ENCODE peak calls at places on chromosomes 11 and 22, in six cellular contexts. W is brain microvascular endothelial cell, M is NB4, J is astrocyte, F is mucosa of descending colon, C is thoracic aorta. K is an unnamed sample.

GRCh38 chr11:20035701-20036601 is 124.3 kb downstream of the DBX1 start:
- DNase-seq in W (peak), M (peak), J (peak), F (no peak), C (no peak), K (no peak)

GRCh38 chr11:57634311-57634710 is 15.4 kb downstream of the YPEL4 start:
- DNase-seq in W (no peak), M (no peak), J (no peak), F (no peak), C (no peak), K (no peak)

GRCh38 chr11:833849-834311 is 1.1 kb downstream of the CD151 start:
- DNase-seq in W (peak), M (no peak), J (no peak), F (peak), C (no peak), K (no peak)

GRCh38 chr11:118607401-118608267 is at the start of gene PHLDB1:
- DNase-seq in W (peak), M (peak), J (peak), F (peak), C (no peak), K (peak)

GRCh38 chr11:14230407-14230806 is 128.6 kb downstream of the RRAS2 start:
- DNase-seq in W (no peak), M (no peak), J (no peak), F (no peak), C (no peak), K (no peak)

GRCh38 chr22:41661088-41661487 is 27.6 kb downstream of the SNU13 start:
- DNase-seq in W (no peak), M (no peak), J (no peak), F (no peak), C (no peak), K (no peak)

GRCh38 chr22:32558681-32559355 is 84.2 kb downstream of the FBXO7 start:
- DNase-seq in W (peak), M (no peak), J (peak), F (peak), C (peak), K (no peak)

GRCh38 chr11:125245299-125245698 is 80.7 kb downstream of the PKNOX2 start:
- DNase-seq in W (no peak), M (no peak), J (no peak), F (no peak), C (no peak), K (no peak)

GRCh38 chr11:105273660-105274280 is 134.2 kb upstream of the CARD18 start:
- DNase-seq in W (no peak), M (no peak), J (no peak), F (no peak), C (no peak), K (no peak)

GRCh38 chr22:31107206-31108118 is at the start of gene SELENOM:
- DNase-seq in W (peak), M (peak), J (peak), F (peak), C (peak), K (peak)

GRCh38 chr11:128695539-128696221 is 1.8 kb downstream of the FLI1 start:
- DNase-seq in W (no peak), M (peak), J (no peak), F (peak), C (no peak), K (peak)

GRCh38 chr11:10641314-10642206 is 52.0 kb downstream of the IRAG1 start:
- DNase-seq in W (no peak), M (peak), J (no peak), F (no peak), C (no peak), K (peak)

GRCh38 chr11:27865105-27865504 is 164.8 kb upstream of the BDNF start:
- DNase-seq in W (no peak), M (no peak), J (no peak), F (no peak), C (no peak), K (no peak)

GRCh38 chr22:45316796-45317526 is 7.2 kb downstream of the FAM118A start:
- DNase-seq in W (no peak), M (no peak), J (no peak), F (no peak), C (no peak), K (no peak)

GRCh38 chr22:39207141-39208012 is 37.4 kb downstream of the PDGFB start:
- DNase-seq in W (no peak), M (no peak), J (peak), F (peak), C (no peak), K (peak)

GRCh38 chr11:43943357-43943930 is 1.0 kb downstream of the C11orf96 start:
- DNase-seq in W (peak), M (peak), J (no peak), F (no peak), C (no peak), K (no peak)

GRCh38 chr11:12087075-12087775 is 23.2 kb upstream of the MICAL2 start:
- DNase-seq in W (peak), M (peak), J (peak), F (peak), C (no peak), K (no peak)

GRCh38 chr11:108592591-108593213 is 866 bp downstream of the EXPH5 start:
- DNase-seq in W (no peak), M (peak), J (no peak), F (peak), C (peak), K (peak)

GRCh38 chr11:24298126-24298525 is 198.7 kb upstream of the LUZP2 start:
- DNase-seq in W (no peak), M (no peak), J (no peak), F (no peak), C (no peak), K (no peak)

GRCh38 chr11:38411149-38411548 is 1813.1 kb upstream of the RAG2 start:
- DNase-seq in W (no peak), M (peak), J (no peak), F (no peak), C (no peak), K (no peak)

GRCh38 chr22:22666307-22667091 is 22.1 kb downstream of the GGTLC2 start:
- DNase-seq in W (peak), M (peak), J (no peak), F (peak), C (no peak), K (peak)

GRCh38 chr11:74577624-74578396 is 14.6 kb upstream of the POLD3 start:
- DNase-seq in W (no peak), M (no peak), J (no peak), F (no peak), C (no peak), K (no peak)

GRCh38 chr11:64389851-64390250 is 30.9 kb downstream of the RPS6KA4 start:
- DNase-seq in W (no peak), M (no peak), J (no peak), F (no peak), C (no peak), K (no peak)

GRCh38 chr11:74050465-74050864 is 41.6 kb upstream of the UCP3 start:
- DNase-seq in W (no peak), M (no peak), J (no peak), F (no peak), C (no peak), K (no peak)

GRCh38 chr11:69156673-69157155 is 979 bp downstream of the SMIM38 start:
- DNase-seq in W (no peak), M (no peak), J (no peak), F (no peak), C (no peak), K (peak)

GRCh38 chr22:31120230-31120629 is 2.5 kb upstream of the INPP5J start:
- DNase-seq in W (no peak), M (no peak), J (no peak), F (no peak), C (no peak), K (no peak)

GRCh38 chr11:1877211-1878133 is 14.2 kb downstream of the PRR33 start:
- DNase-seq in W (peak), M (no peak), J (no peak), F (no peak), C (no peak), K (no peak)

GRCh38 chr11:133160754-133161153 is 371.5 kb downstream of the OPCML start:
- DNase-seq in W (no peak), M (no peak), J (no peak), F (no peak), C (no peak), K (no peak)

GRCh38 chr11:34213366-34213765 is 107.9 kb downstream of the NAT10 start:
- DNase-seq in W (no peak), M (no peak), J (peak), F (no peak), C (no peak), K (no peak)

GRCh38 chr11:92495107-92495793 is 270.6 kb downstream of the FAT3 start:
- DNase-seq in W (no peak), M (no peak), J (no peak), F (no peak), C (no peak), K (no peak)

GRCh38 chr11:108697872-108698473 is 33.1 kb downstream of the DDX10 start:
- DNase-seq in W (peak), M (peak), J (peak), F (peak), C (no peak), K (peak)

GRCh38 chr11:35683728-35684339 is 21.3 kb downstream of the TRIM44 start:
- DNase-seq in W (no peak), M (peak), J (no peak), F (no peak), C (no peak), K (no peak)

GRCh38 chr11:75632962-75633361 is 35.9 kb downstream of the MAP6 start:
- DNase-seq in W (no peak), M (no peak), J (no peak), F (no peak), C (no peak), K (no peak)
- TF ChIP-seq CTCF in W (no peak), M (no peak), J (no peak), F (no peak), C (no peak), K (no peak)

DNA sequence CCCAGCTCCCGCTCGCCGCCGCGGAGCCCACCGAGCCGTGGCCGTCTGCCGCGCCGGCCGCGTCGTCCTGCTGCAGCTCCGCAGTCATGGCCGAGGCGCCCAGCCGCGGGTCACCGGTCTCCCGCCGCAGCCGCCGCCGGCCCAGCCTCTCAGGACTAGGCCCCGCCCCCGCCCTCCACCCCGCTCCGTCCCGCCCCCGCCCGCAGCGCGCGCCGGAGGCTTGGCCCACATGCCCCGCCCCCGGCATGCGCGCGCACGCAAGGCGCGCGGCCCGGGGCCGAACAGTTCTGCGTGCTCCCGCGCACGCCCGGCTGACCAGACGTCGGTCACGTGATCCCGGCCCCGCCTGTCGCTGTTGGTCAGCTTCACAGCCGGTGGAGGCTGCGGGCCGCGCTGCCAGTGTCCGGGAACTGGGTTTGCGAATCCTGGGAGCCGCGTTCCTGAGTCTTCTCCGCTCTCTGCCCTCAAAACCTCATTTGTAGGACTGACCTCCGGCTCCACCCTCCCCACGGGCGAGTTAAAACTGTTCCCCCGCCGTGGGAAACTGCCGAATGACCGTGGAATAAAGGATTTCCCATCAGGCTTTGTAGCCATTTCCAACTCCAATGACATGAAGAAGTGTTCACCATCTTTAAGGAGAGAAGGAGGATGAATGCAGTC is at the start of gene USP28:
- DNase-seq in W (peak), M (peak), J (peak), F (peak), C (peak), K (peak)
- TF ChIP-seq CTCF in W (no peak), M (no peak), J (no peak), F (no peak), C (no peak), K (no peak)

GRCh38 chr11:47392546-47393162 is 14.3 kb upstream of the SPI1 start:
- DNase-seq in W (no peak), M (peak), J (no peak), F (no peak), C (no peak), K (no peak)

GRCh38 chr11:47394322-47395224 is 13.8 kb upstream of the SLC39A13 start:
- DNase-seq in W (peak), M (peak), J (no peak), F (peak), C (no peak), K (peak)

GRCh38 chr11:47393163-47394049 is 15.0 kb upstream of the SLC39A13 start:
- DNase-seq in W (peak), M (peak), J (peak), F (no peak), C (no peak), K (peak)

GRCh38 chr11:47395225-47396048 is 13.0 kb upstream of the SLC39A13 start:
- DNase-seq in W (no peak), M (peak), J (no peak), F (no peak), C (no peak), K (no peak)

GRCh38 chr11:47394050-47394321 is 14.4 kb upstream of the SLC39A13 start:
- DNase-seq in W (no peak), M (no peak), J (no peak), F (no peak), C (no peak), K (no peak)
- TF ChIP-seq CTCF in W (no peak), M (no peak), J (no peak), F (no peak), C (no peak), K (no peak)

GRCh38 chr22:20444325-20444724 is 6.7 kb upstream of the SCARF2 start:
- DNase-seq in W (no peak), M (no peak), J (no peak), F (no peak), C (no peak), K (no peak)

GRCh38 chr22:20442485-20443284 is 5.1 kb upstream of the SCARF2 start:
- DNase-seq in W (no peak), M (no peak), J (no peak), F (no peak), C (no peak), K (no peak)

GRCh38 chr22:20449819-20450550 is 12.4 kb upstream of the SCARF2 start:
- DNase-seq in W (no peak), M (no peak), J (no peak), F (no peak), C (no peak), K (no peak)

GRCh38 chr22:20448630-20449029 is 11.0 kb upstream of the SCARF2 start:
- DNase-seq in W (no peak), M (no peak), J (no peak), F (no peak), C (no peak), K (no peak)

GRCh38 chr22:20446383-20446970 is 8.9 kb upstream of the SCARF2 start:
- DNase-seq in W (no peak), M (no peak), J (no peak), F (no peak), C (no peak), K (no peak)
- TF ChIP-seq CTCF in W (no peak), M (no peak), J (no peak), F (no peak), C (no peak), K (no peak)

GRCh38 chr11:72752088-72752914 is at the start of gene ARAP1:
- DNase-seq in W (peak), M (peak), J (peak), F (peak), C (peak), K (peak)
- TF ChIP-seq CTCF in W (peak), M (no peak), J (no peak), F (no peak), C (no peak), K (no peak)

GRCh38 chr11:65781152-65781961 is 581 bp upstream of the AP5B1 start:
- DNase-seq in W (no peak), M (no peak), J (no peak), F (peak), C (no peak), K (no peak)
- TF ChIP-seq CTCF in W (no peak), M (peak), J (no peak), F (no peak), C (no peak), K (peak)

K was measured in GM13976.